ENCODE peak calls at places on chromosomes 11 and 22, in eight cellular contexts. Y is HCT116, L is PC-3, P is GM23338, N is hepatocyte, K is neural progenitor cell, H is MM.1S, S is SK-N-SH. W is an unnamed sample.
A peak's percentile ranks its signal among the peaks of the same experiment; 100 is the strongest.

GRCh38 chr11:10303558-10304363 is 1.1 kb upstream of the ADM start:
- DNase-seq in P (peak; percentile 80), H (peak; percentile 59), N (peak; percentile 78), S (peak; percentile 30), K (peak; percentile 41), L (peak; percentile 67), Y (no peak), W (no peak)

GRCh38 chr11:121741954-121742361 is 289.2 kb upstream of the SORL1-AS1 start:
- DNase-seq in N (peak; percentile 72), P (no peak), K (no peak), S (peak; percentile 36), H (no peak), Y (no peak), L (no peak), W (no peak)

GRCh38 chr11:35163209-35163608 is 24.2 kb downstream of the CD44 start:
- DNase-seq in S (no peak), P (no peak), N (no peak), H (no peak), K (no peak), L (peak; percentile 67), Y (no peak), W (no peak)

GRCh38 chr11:2393941-2394817 is 6.4 kb upstream of the TSSC4 start:
- DNase-seq in L (no peak), N (no peak), P (no peak), S (no peak), H (no peak), K (no peak), Y (no peak), W (peak; percentile 78)

GRCh38 chr22:49869855-49870712 is 16.4 kb downstream of the ZBED4 start:
- DNase-seq in P (no peak), L (no peak), N (no peak), H (no peak), K (no peak), S (no peak), Y (no peak), W (no peak)

GRCh38 chr11:26867286-26867685 is 126.6 kb upstream of the FIBIN start:
- DNase-seq in K (no peak), N (no peak), S (no peak), H (no peak), P (no peak), L (no peak), Y (no peak), W (no peak)

GRCh38 chr11:2256293-2256913 is 14.0 kb downstream of the ASCL2 start:
- DNase-seq in Y (no peak), N (peak; percentile 3), P (no peak), L (no peak), H (no peak), S (no peak), K (no peak), W (no peak)

GRCh38 chr11:68021167-68021787 is 9.2 kb upstream of the NDUFS8 start:
- DNase-seq in S (peak; percentile 64), K (peak; percentile 67), H (peak; percentile 59), Y (no peak), L (peak; percentile 71), N (peak; percentile 68), P (peak; percentile 65), W (peak; percentile 41)

GRCh38 chr11:45877221-45877620 is 8.2 kb upstream of the MAPK8IP1 start:
- DNase-seq in K (no peak), H (no peak), P (no peak), N (no peak), L (no peak), S (no peak), Y (no peak), W (no peak)

GRCh38 chr11:540583-541432 is 3.5 kb downstream of the LRRC56 start:
- DNase-seq in K (peak; percentile 1), P (no peak), Y (no peak), N (peak; percentile 2), H (no peak), L (no peak), S (no peak), W (no peak)

GRCh38 chr11:126589492-126589803 is 234.0 kb downstream of the ST3GAL4 start:
- DNase-seq in K (no peak), P (no peak), N (no peak), L (no peak), S (no peak), H (no peak), Y (no peak), W (no peak)

GRCh38 chr11:66546368-66546965 is at the start of gene ACTN3:
- DNase-seq in H (no peak), Y (no peak), K (peak; percentile 88), P (peak; percentile 88), L (no peak), S (peak; percentile 48), N (peak; percentile 32), W (no peak)

GRCh38 chr22:49193901-49194465 is 633.7 kb downstream of the BRD1 start:
- DNase-seq in K (no peak), N (no peak), P (no peak), H (no peak), Y (no peak), S (no peak), L (no peak), W (no peak)

GRCh38 chr11:17605736-17606135 is 58.7 kb downstream of the OTOG start:
- DNase-seq in Y (no peak), N (no peak), L (no peak), K (no peak), P (no peak), S (peak; percentile 64), H (no peak), W (no peak)

GRCh38 chr11:77821349-77821851 is 456 bp downstream of the AAMDC start:
- DNase-seq in Y (no peak), H (peak; percentile 13), K (no peak), N (peak; percentile 36), S (peak; percentile 51), L (peak; percentile 31), P (peak; percentile 67), W (peak; percentile 16)

GRCh38 chr11:30960387-30960992 is 374.3 kb upstream of the MPPED2 start:
- DNase-seq in L (peak; percentile 42), N (peak; percentile 70), K (peak; percentile 72), H (peak; percentile 51), P (peak; percentile 73), Y (peak; percentile 35), S (peak; percentile 30), W (peak; percentile 2)

GRCh38 chr11:67538306-67538705 is 15.1 kb upstream of the CABP2 start:
- DNase-seq in P (no peak), K (no peak), S (no peak), Y (no peak), N (no peak), L (no peak), H (no peak), W (no peak)

GRCh38 chr11:67267188-67268035 is 1.1 kb downstream of the GRK2 start:
- DNase-seq in H (peak; percentile 91), Y (no peak), P (no peak), L (peak; percentile 84), S (peak; percentile 54), N (peak; percentile 69), K (no peak), W (peak; percentile 90)

GRCh38 chr11:71139516-71140205 is 112.7 kb downstream of the SHANK2 start:
- DNase-seq in Y (no peak), N (peak; percentile 27), H (no peak), L (no peak), P (no peak), S (no peak), K (peak; percentile 13), W (no peak)

GRCh38 chr11:76510060-76511047 is 65.5 kb downstream of the EMSY start:
- DNase-seq in P (peak; percentile 81), H (no peak), S (no peak), Y (no peak), N (no peak), L (no peak), K (peak; percentile 57), W (no peak)

GRCh38 chr11:944711-945470 is 19.2 kb downstream of the AP2A2 start:
- DNase-seq in H (no peak), L (no peak), S (no peak), K (peak; percentile 83), Y (no peak), P (peak; percentile 97), N (no peak), W (no peak)

GRCh38 chr22:44277404-44278135 is 35.2 kb downstream of the SHISAL1 start:
- DNase-seq in H (no peak), S (no peak), K (peak; percentile 53), L (no peak), P (no peak), Y (no peak), N (no peak), W (no peak)

GRCh38 chr11:67545280-67545679 is 22.0 kb upstream of the CABP2 start:
- DNase-seq in L (no peak), N (no peak), S (no peak), P (peak; percentile 70), K (peak; percentile 60), Y (no peak), H (no peak), W (no peak)

GRCh38 chr11:32289701-32290100 is 145.6 kb downstream of the WT1 start:
- DNase-seq in P (no peak), N (no peak), K (no peak), L (no peak), Y (no peak), H (no peak), S (no peak), W (no peak)
- TF ChIP-seq CTCF in P (no peak), N (no peak), K (no peak), L (no peak), Y (no peak), H (no peak), S (no peak), W (no peak)

DNA sequence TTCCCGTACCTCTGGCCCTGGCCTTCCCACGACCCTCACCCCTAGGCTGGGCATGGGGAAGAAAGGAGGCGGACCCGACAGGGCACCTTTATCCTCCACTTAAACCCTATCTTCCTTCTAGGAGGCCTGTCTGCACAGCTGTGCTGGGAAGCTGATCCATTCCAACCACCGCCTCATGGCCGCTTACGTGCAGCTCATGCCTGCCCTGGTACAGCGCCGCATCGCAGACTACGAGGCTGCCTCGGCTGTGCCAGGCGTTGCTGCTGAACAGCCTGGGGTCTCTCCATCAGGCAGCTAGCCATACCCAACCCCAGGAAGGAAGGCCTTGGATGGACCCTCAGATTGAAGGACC is 599 bp downstream of the TIMM10B start:
- DNase-seq in P (no peak), N (no peak), S (no peak), K (no peak), H (no peak), Y (no peak), L (no peak), W (no peak)
- TF ChIP-seq EZH2phosphoT487 in P (no peak), N (no peak), S (no peak), K (no peak), H (no peak), Y (no peak), L (no peak), W (no peak)

GRCh38 chr11:5887172-5887571 is 5.8 kb upstream of the OR52E5 start:
- DNase-seq in K (no peak), N (no peak), S (no peak), Y (no peak), L (no peak), H (no peak), P (no peak), W (no peak)
- H3K4me2 ChIP-seq in K (no peak overlapping the region), N (no peak overlapping the region), S (no peak overlapping the region), Y (no peak overlapping the region), L (no peak overlapping the region), H (no peak overlapping the region), P (no peak overlapping the region), W (no peak overlapping the region)

DNA sequence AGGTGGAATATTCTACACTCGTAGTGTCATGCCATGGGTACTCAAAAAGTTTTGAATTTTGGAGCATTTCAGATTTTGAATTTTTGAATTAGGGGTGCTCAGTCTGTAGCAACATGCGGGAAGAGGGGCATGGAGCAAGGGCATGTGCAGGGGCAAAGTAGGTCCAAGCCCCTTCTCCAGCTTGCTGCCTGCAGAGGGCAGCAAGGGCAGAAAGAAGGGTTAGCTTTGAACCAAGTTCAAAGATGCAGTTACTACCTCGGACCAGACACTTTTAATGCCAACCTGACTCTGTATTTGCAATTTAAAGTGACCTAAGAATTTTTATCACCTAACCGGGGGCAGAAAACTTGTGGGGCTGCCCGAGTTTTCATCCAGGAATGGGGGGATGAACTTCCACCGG is 68.2 kb downstream of the CD82 start:
- DNase-seq in P (no peak), L (no peak), S (peak; percentile 56), H (no peak), N (peak; percentile 7), K (no peak), Y (no peak), W (peak; percentile 11)
- TF ChIP-seq CTCF in P (peak; percentile 38), L (peak; percentile 33), S (peak; percentile 50), H (peak; percentile 18), N (peak; percentile 33), K (peak; percentile 25), Y (peak; percentile 44), W (peak; percentile 65)

W was measured in OCI-LY7.